ENCODE peak calls at places on chromosomes 4 and X, in ten cellular contexts. Q is sigmoid colon, W is Panc1, Z is endothelial cell of umbilical vein, R is H1, Y is upper lobe of left lung, M is breast epithelium, S is stomach, E is HCT116, C is GM23338. F is an unnamed sample.

GRCh38 chr4:110160616-110161015 is 37.8 kb downstream of the ELOVL6 start:
- DNase-seq in Z (no peak), M (no peak), R (no peak), E (no peak), W (no peak), C (no peak), Q (no peak), Y (no peak), S (no peak), F (no peak)

GRCh38 chrX:69133561-69134542 is 31.4 kb downstream of the PJA1 start:
- DNase-seq in W (no peak), S (no peak), E (peak), Y (no peak), C (peak), R (no peak), M (no peak), Z (peak), Q (no peak), F (no peak)

GRCh38 chrX:7996414-7996813 is 69.2 kb upstream of the PNPLA4 start:
- DNase-seq in Q (no peak), M (no peak), Z (peak), R (no peak), C (peak), Y (no peak), E (no peak), S (peak), W (peak), F (no peak)

GRCh38 chrX:9988762-9989161 is 21.6 kb downstream of the CLDN34 start:
- DNase-seq in C (no peak), Z (peak), W (no peak), R (no peak), E (no peak), M (no peak), S (no peak), Y (no peak), Q (no peak), F (no peak)

GRCh38 chrX:68808686-68809357 is 20.0 kb upstream of the EFNB1 start:
- DNase-seq in C (peak), E (peak), R (no peak), Q (no peak), Z (no peak), M (no peak), Y (no peak), S (no peak), W (no peak), F (no peak)

GRCh38 chrX:103363046-103363445 is 6.7 kb downstream of the TCEAL9 start:
- DNase-seq in Q (no peak), Z (no peak), W (no peak), Y (no peak), E (no peak), C (no peak), M (no peak), S (no peak), R (no peak), F (no peak)

GRCh38 chr4:103075894-103076776 is at the start of gene SLC9B2:
- DNase-seq in C (peak), R (no peak), S (peak), E (peak), W (no peak), Y (peak), Q (peak), M (peak), Z (peak), F (peak)

GRCh38 chr4:137641554-137641953 is 109.3 kb upstream of the PCDH18 start:
- DNase-seq in M (no peak), S (no peak), Q (no peak), C (no peak), Y (no peak), E (no peak), R (no peak), Z (no peak), W (no peak), F (no peak)

GRCh38 chrX:16882188-16882587 is 12.0 kb upstream of the RBBP7 start:
- DNase-seq in Z (peak), E (no peak), M (no peak), Q (no peak), W (no peak), C (no peak), R (no peak), S (peak), Y (no peak), F (no peak)

GRCh38 chrX:30659421-30659820 is 6.2 kb downstream of the GK start:
- DNase-seq in E (no peak), R (no peak), M (no peak), Z (peak), Y (no peak), C (no peak), S (no peak), Q (no peak), W (no peak), F (no peak)

GRCh38 chr4:121070696-121071639 is 1.4 kb downstream of the NDNF start:
- DNase-seq in Q (peak), E (no peak), R (no peak), W (no peak), C (peak), Y (peak), S (no peak), M (no peak), Z (peak), F (no peak)

GRCh38 chrX:153411255-153411987 is at the start of gene ZFP92:
- DNase-seq in W (no peak), M (no peak), E (no peak), S (peak), Y (peak), Q (no peak), Z (peak), R (no peak), C (peak), F (peak)

GRCh38 chr4:181261279-181261678 is 981.9 kb upstream of the TENM3 start:
- DNase-seq in R (no peak), Z (no peak), W (no peak), Y (no peak), C (peak), Q (no peak), E (no peak), M (no peak), S (no peak), F (no peak)

GRCh38 chr4:182391111-182391684 is 148.0 kb downstream of the TENM3 start:
- DNase-seq in Y (no peak), Z (no peak), C (no peak), M (no peak), W (no peak), S (no peak), E (no peak), Q (no peak), R (no peak), F (no peak)

GRCh38 chr4:55398461-55398860 is 2.7 kb downstream of the TMEM165 start:
- DNase-seq in Q (no peak), R (no peak), M (no peak), Z (no peak), C (no peak), W (no peak), S (no peak), E (no peak), Y (no peak), F (no peak)

GRCh38 chr4:834368-835147 is 8.6 kb upstream of the CPLX1 start:
- DNase-seq in E (no peak), S (no peak), M (no peak), C (no peak), Y (peak), Q (no peak), Z (no peak), R (no peak), W (no peak), F (no peak)

GRCh38 chrX:132955710-132956109 is 2.7 kb downstream of the HS6ST2 start:
- DNase-seq in W (no peak), S (no peak), Y (no peak), M (no peak), Q (no peak), Z (no peak), C (peak), E (no peak), R (no peak), F (no peak)

GRCh38 chr4:12140864-12141263 is 712.2 kb upstream of the HS3ST1 start:
- DNase-seq in M (no peak), Z (no peak), S (no peak), Y (no peak), W (no peak), C (no peak), E (no peak), R (no peak), Q (no peak), F (no peak)

GRCh38 chrX:118347131-118347530 is 1.2 kb downstream of the WDR44 start:
- DNase-seq in C (no peak), Y (no peak), E (no peak), Q (no peak), W (no peak), M (no peak), Z (peak), R (no peak), S (no peak), F (no peak)

GRCh38 chrX:13692771-13693231 is 3.9 kb downstream of the RAB9A start:
- DNase-seq in E (peak), M (no peak), C (no peak), Z (no peak), S (no peak), W (no peak), Y (no peak), R (no peak), Q (no peak), F (no peak)

DNA sequence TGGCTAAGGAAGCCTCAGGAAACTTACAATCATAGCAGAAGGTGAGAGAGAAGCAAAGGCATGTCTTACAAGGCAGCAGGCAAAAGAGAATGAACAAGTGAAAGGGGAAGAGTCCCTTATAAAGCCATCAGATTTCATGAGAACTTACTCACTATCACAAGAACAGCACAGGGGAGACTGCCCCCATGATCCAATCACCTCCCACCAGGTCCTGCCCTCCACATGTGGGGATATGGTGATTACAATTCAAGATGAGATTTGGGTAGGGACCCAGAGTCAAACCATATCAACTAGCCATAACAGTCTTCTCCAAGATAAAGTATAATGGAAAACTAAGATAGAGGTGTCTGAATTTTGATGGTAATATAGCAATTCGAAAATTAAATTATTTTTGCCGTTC is 534.3 kb downstream of the ADGRL3 start:
- DNase-seq in W (no peak), Z (no peak), C (peak), R (no peak), Q (no peak), Y (no peak), M (no peak), E (no peak), S (no peak), F (no peak)
- TF ChIP-seq POLR2AphosphoS5 in W (no peak), Z (no peak), C (no peak), R (no peak), Q (no peak), Y (no peak), M (no peak), E (no peak), S (no peak), F (no peak)

GRCh38 chr4:185730849-185731608 is 81.0 kb downstream of the SORBS2 start:
- DNase-seq in S (no peak), Y (no peak), Q (no peak), E (no peak), Z (no peak), C (no peak), M (no peak), R (no peak), W (no peak), F (no peak)
- TF ChIP-seq POLR2AphosphoS5 in S (no peak), Y (no peak), Q (no peak), E (no peak), Z (no peak), C (no peak), M (no peak), R (no peak), W (no peak), F (no peak)

GRCh38 chr4:176761872-176762271 is 30.9 kb downstream of the VEGFC start:
- DNase-seq in Y (no peak), M (no peak), E (no peak), S (no peak), Q (no peak), R (no peak), W (no peak), C (no peak), Z (no peak), F (no peak)

GRCh38 chr4:176769519-176769918 is 23.2 kb downstream of the VEGFC start:
- DNase-seq in M (no peak), R (no peak), W (no peak), Q (no peak), E (no peak), C (no peak), S (no peak), Z (peak), Y (no peak), F (no peak)

GRCh38 chr4:176762661-176763308 is 29.9 kb downstream of the VEGFC start:
- DNase-seq in Y (no peak), C (no peak), E (no peak), Q (no peak), W (no peak), S (no peak), M (no peak), Z (no peak), R (no peak), F (no peak)

DNA sequence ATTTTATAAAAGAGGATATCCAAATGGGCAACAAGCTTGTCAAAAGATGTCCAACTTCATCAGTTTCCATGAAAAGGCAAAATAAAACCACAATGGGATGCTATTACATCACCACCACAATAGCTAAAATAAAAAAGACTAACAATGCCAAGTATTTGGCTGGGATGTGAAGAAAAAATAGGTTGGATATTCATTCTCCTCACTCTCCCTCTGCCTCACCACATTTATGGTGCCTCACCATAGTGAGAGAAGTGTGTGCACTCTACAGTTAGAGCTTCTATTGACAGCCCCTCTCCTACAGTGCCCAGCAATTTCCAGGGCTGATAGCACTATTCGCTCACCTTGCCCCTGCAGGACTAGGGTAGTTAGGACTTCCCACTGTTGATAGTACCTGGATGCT is 25.5 kb downstream of the VEGFC start:
- DNase-seq in S (no peak), M (no peak), E (no peak), Q (no peak), Z (no peak), C (no peak), W (no peak), Y (no peak), R (no peak), F (no peak)
- TF ChIP-seq POLR2AphosphoS5 in S (no peak), M (no peak), E (no peak), Q (no peak), Z (no peak), C (no peak), W (no peak), Y (no peak), R (no peak), F (no peak)

GRCh38 chr4:40546506-40546905 is 83.2 kb downstream of the RBM47 start:
- DNase-seq in R (no peak), M (no peak), Y (no peak), W (no peak), S (peak), Q (no peak), Z (no peak), E (no peak), C (no peak), F (no peak)

GRCh38 chr4:40547446-40548132 is 82.1 kb downstream of the RBM47 start:
- DNase-seq in C (no peak), W (no peak), M (no peak), Q (no peak), E (no peak), R (no peak), Z (no peak), S (no peak), Y (no peak), F (no peak)

GRCh38 chr4:40540801-40541200 is 88.9 kb downstream of the RBM47 start:
- DNase-seq in Q (no peak), Z (no peak), S (no peak), C (no peak), R (no peak), Y (no peak), E (no peak), W (no peak), M (no peak), F (no peak)

GRCh38 chr4:40546972-40547371 is 82.7 kb downstream of the RBM47 start:
- DNase-seq in M (no peak), Q (no peak), C (no peak), Z (no peak), Y (no peak), W (no peak), S (no peak), R (no peak), E (no peak), F (no peak)

DNA sequence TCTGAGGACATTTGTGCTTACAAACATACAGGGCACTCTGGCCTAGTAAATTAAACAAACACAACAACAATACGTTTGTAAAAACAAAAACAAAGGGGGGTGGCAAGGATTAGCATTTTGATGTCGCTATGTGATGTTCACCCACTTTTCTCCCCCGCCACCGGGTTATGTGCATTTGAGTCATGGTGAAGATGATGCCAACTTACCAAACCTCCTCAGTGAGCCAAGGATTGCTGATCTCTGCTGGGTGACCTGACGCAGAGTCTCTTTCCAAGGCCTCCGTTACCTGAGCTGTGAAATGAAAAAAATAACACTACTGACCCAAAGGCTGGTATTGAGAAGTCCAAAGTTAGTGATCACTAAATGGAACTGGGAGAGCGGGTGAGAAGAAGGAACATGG is 85.4 kb downstream of the RBM47 start:
- DNase-seq in Z (no peak), M (no peak), C (no peak), W (no peak), R (no peak), Y (no peak), Q (no peak), E (no peak), S (no peak), F (no peak)
- TF ChIP-seq POLR2AphosphoS5 in Z (no peak), M (no peak), C (no peak), W (no peak), R (no peak), Y (no peak), Q (no peak), E (no peak), S (no peak), F (no peak)

GRCh38 chrX:39491548-39492297 is 606.0 kb downstream of the BCOR start:
- DNase-seq in S (no peak), Q (no peak), E (no peak), R (no peak), M (no peak), W (no peak), Y (no peak), Z (no peak), C (no peak), F (no peak)
- TF ChIP-seq POLR2AphosphoS5 in S (no peak), Q (no peak), E (no peak), R (no peak), M (no peak), W (no peak), Y (no peak), Z (no peak), C (no peak), F (no peak)